ENCODE peak calls at places on chromosomes 4 and X, in four cellular contexts. One of them, this sample, is unnamed.

GRCh38 chr4:181319629-181320028 is 923.6 kb upstream of the TENM3 start:
- DNase-seq in uterus: no peak
- DNase-seq in SJCRH30: no peak
- DNase-seq in BE2C: no peak
- DNase-seq in this sample: no peak

GRCh38 chr4:157043131-157043530 is 32.8 kb upstream of the GLRB start:
- DNase-seq in uterus: no peak
- DNase-seq in BE2C: no peak
- DNase-seq in SJCRH30: no peak
- DNase-seq in this sample: peak

GRCh38 chrX:100829730-100830129 is 9.5 kb downstream of the CSTF2 start:
- DNase-seq in BE2C: no peak
- DNase-seq in SJCRH30: no peak
- DNase-seq in uterus: no peak
- DNase-seq in this sample: no peak

GRCh38 chrX:49754238-49754857 is 58.6 kb upstream of the PAGE1 start:
- DNase-seq in uterus: peak
- DNase-seq in BE2C: peak
- DNase-seq in SJCRH30: peak
- DNase-seq in this sample: peak

GRCh38 chr4:123554819-123555499 is 158.4 kb downstream of the SPRY1 start:
- DNase-seq in uterus: no peak
- DNase-seq in SJCRH30: no peak
- DNase-seq in BE2C: no peak
- DNase-seq in this sample: no peak

GRCh38 chrX:38816158-38816557 is 14.9 kb downstream of the MID1IP1 start:
- DNase-seq in BE2C: no peak
- DNase-seq in SJCRH30: no peak
- DNase-seq in uterus: no peak
- DNase-seq in this sample: no peak

GRCh38 chrX:115968436-115969252 is 201.9 kb upstream of the AGTR2 start:
- DNase-seq in uterus: no peak
- DNase-seq in SJCRH30: peak
- DNase-seq in BE2C: peak
- DNase-seq in this sample: peak

GRCh38 chr4:180041576-180041975 is 2201.6 kb upstream of the TENM3 start:
- DNase-seq in BE2C: no peak
- DNase-seq in uterus: no peak
- DNase-seq in SJCRH30: no peak
- DNase-seq in this sample: no peak

GRCh38 chrX:16722481-16722880 is 3.1 kb downstream of the SYAP1 start:
- DNase-seq in BE2C: no peak
- DNase-seq in SJCRH30: no peak
- DNase-seq in uterus: no peak
- DNase-seq in this sample: no peak

GRCh38 chrX:124203311-124203710 is 129.1 kb upstream of the TEX13D start:
- DNase-seq in BE2C: no peak
- DNase-seq in uterus: no peak
- DNase-seq in SJCRH30: no peak
- DNase-seq in this sample: no peak

GRCh38 chrX:134622813-134623185 is 35.5 kb downstream of the PLAC1 start:
- DNase-seq in uterus: no peak
- DNase-seq in SJCRH30: peak
- DNase-seq in BE2C: no peak
- DNase-seq in this sample: no peak

GRCh38 chr4:98283219-98284199 is 22.3 kb downstream of the RAP1GDS1 start:
- DNase-seq in BE2C: no peak
- DNase-seq in uterus: no peak
- DNase-seq in SJCRH30: no peak
- DNase-seq in this sample: no peak

GRCh38 chr4:80374180-80374579 is 38.6 kb downstream of the CFAP299 start:
- DNase-seq in SJCRH30: no peak
- DNase-seq in uterus: no peak
- DNase-seq in BE2C: no peak
- DNase-seq in this sample: no peak

GRCh38 chr4:25098964-25099843 is 61.0 kb downstream of the SEPSECS start:
- DNase-seq in BE2C: peak
- DNase-seq in SJCRH30: peak
- DNase-seq in uterus: peak
- DNase-seq in this sample: no peak

GRCh38 chrX:40155617-40156471 is 58.1 kb upstream of the BCOR start:
- DNase-seq in SJCRH30: no peak
- DNase-seq in BE2C: no peak
- DNase-seq in uterus: no peak
- DNase-seq in this sample: peak

GRCh38 chr4:107578321-107578720 is 141.7 kb downstream of the PAPSS1 start:
- DNase-seq in BE2C: no peak
- DNase-seq in uterus: no peak
- DNase-seq in SJCRH30: no peak
- DNase-seq in this sample: no peak

GRCh38 chr4:94758700-94759399 is 1.1 kb downstream of the BMPR1B start:
- DNase-seq in SJCRH30: peak
- DNase-seq in uterus: no peak
- DNase-seq in BE2C: peak
- DNase-seq in this sample: peak

GRCh38 chrX:16445166-16445752 is 204.7 kb upstream of the S100G start:
- DNase-seq in uterus: no peak
- DNase-seq in BE2C: peak
- DNase-seq in SJCRH30: peak
- DNase-seq in this sample: peak

GRCh38 chr4:7924570-7924969 is 15.1 kb downstream of the AFAP1 start:
- DNase-seq in SJCRH30: peak
- DNase-seq in uterus: no peak
- DNase-seq in BE2C: no peak
- DNase-seq in this sample: no peak

GRCh38 chrX:44431206-44431605 is 87.7 kb upstream of the EFHC2 start:
- DNase-seq in SJCRH30: no peak
- DNase-seq in uterus: no peak
- DNase-seq in BE2C: no peak
- DNase-seq in this sample: no peak

GRCh38 chr4:111788046-111788642 is 357.1 kb upstream of the FAM241A start:
- DNase-seq in uterus: no peak
- DNase-seq in BE2C: no peak
- DNase-seq in SJCRH30: no peak
- DNase-seq in this sample: no peak
- H3K4me3 ChIP-seq in uterus: no peak
- H3K4me3 ChIP-seq in BE2C: no peak
- H3K4me3 ChIP-seq in SJCRH30: no peak
- H3K4me3 ChIP-seq in this sample: no peak

GRCh38 chr4:40178672-40179071 is 18.2 kb upstream of the RHOH start:
- DNase-seq in BE2C: no peak
- DNase-seq in SJCRH30: peak
- DNase-seq in uterus: no peak
- DNase-seq in this sample: no peak
- H3K4me3 ChIP-seq in BE2C: no peak
- H3K4me3 ChIP-seq in SJCRH30: peak
- H3K4me3 ChIP-seq in uterus: no peak
- H3K4me3 ChIP-seq in this sample: no peak

GRCh38 chrX:418927-419729 is 32.4 kb upstream of the PPP2R3B start:
- DNase-seq in uterus: no peak
- DNase-seq in SJCRH30: no peak
- DNase-seq in BE2C: no peak
- DNase-seq in this sample: no peak

GRCh38 chrX:410296-410695 is 23.6 kb upstream of the PPP2R3B start:
- DNase-seq in uterus: no peak
- DNase-seq in BE2C: no peak
- DNase-seq in SJCRH30: no peak
- DNase-seq in this sample: no peak

GRCh38 chrX:413322-414201 is 26.9 kb upstream of the PPP2R3B start:
- DNase-seq in SJCRH30: peak
- DNase-seq in BE2C: no peak
- DNase-seq in uterus: no peak
- DNase-seq in this sample: no peak
- H3K4me3 ChIP-seq in SJCRH30: peak
- H3K4me3 ChIP-seq in BE2C: no peak
- H3K4me3 ChIP-seq in uterus: no peak
- H3K4me3 ChIP-seq in this sample: no peak

GRCh38 chrX:21756785-21757529 is 959 bp downstream of the SMPX start:
- DNase-seq in uterus: no peak
- DNase-seq in BE2C: no peak
- DNase-seq in SJCRH30: no peak
- DNase-seq in this sample: no peak
- H3K4me3 ChIP-seq in uterus: no peak
- H3K4me3 ChIP-seq in BE2C: no peak
- H3K4me3 ChIP-seq in SJCRH30: peak
- H3K4me3 ChIP-seq in this sample: no peak

GRCh38 chrX:131728295-131729145 is 184.6 kb downstream of the OR13H1 start:
- DNase-seq in uterus: peak
- DNase-seq in BE2C: no peak
- DNase-seq in SJCRH30: no peak
- DNase-seq in this sample: no peak

GRCh38 chrX:131725001-131725654 is 181.3 kb downstream of the OR13H1 start:
- DNase-seq in uterus: no peak
- DNase-seq in BE2C: no peak
- DNase-seq in SJCRH30: no peak
- DNase-seq in this sample: no peak

GRCh38 chrX:131724292-131724691 is 180.4 kb downstream of the OR13H1 start:
- DNase-seq in uterus: no peak
- DNase-seq in BE2C: no peak
- DNase-seq in SJCRH30: no peak
- DNase-seq in this sample: no peak

GRCh38 chrX:131727778-131728177 is 183.9 kb downstream of the OR13H1 start:
- DNase-seq in uterus: no peak
- DNase-seq in BE2C: no peak
- DNase-seq in SJCRH30: no peak
- DNase-seq in this sample: no peak

DNA sequence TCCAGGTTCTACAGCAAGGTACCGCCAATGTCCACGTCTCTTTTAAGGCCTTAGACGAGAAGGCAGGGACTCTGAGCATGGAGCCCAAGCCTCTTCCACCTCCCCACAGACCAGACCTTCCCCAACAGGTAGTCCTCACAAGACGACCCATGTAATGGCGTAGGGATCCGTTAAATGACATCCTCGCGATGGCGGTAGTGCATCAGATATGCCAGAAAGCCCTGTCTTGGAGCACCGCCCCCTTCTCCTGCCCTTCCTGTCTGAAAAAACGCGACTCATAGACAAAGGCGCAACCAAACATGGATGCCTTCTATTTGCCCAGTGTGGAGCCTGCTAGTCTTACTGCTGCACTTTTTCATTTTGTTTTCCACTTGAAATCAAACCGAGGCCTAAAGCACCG is 185.4 kb downstream of the OR13H1 start:
- DNase-seq in uterus: peak
- DNase-seq in BE2C: no peak
- DNase-seq in SJCRH30: no peak
- DNase-seq in this sample: no peak
- H3K4me3 ChIP-seq in uterus: peak
- H3K4me3 ChIP-seq in BE2C: no peak
- H3K4me3 ChIP-seq in SJCRH30: no peak
- H3K4me3 ChIP-seq in this sample: no peak

GRCh38 chr4:16717266-16717970 is 181.0 kb downstream of the LDB2 start:
- DNase-seq in BE2C: no peak
- DNase-seq in uterus: no peak
- DNase-seq in SJCRH30: no peak
- DNase-seq in this sample: no peak

GRCh38 chr4:16722386-16722785 is 176.1 kb downstream of the LDB2 start:
- DNase-seq in BE2C: no peak
- DNase-seq in uterus: no peak
- DNase-seq in SJCRH30: no peak
- DNase-seq in this sample: no peak

GRCh38 chr4:16725252-16725651 is 173.2 kb downstream of the LDB2 start:
- DNase-seq in SJCRH30: no peak
- DNase-seq in uterus: no peak
- DNase-seq in BE2C: no peak
- DNase-seq in this sample: no peak

GRCh38 chr4:16727218-16727617 is 171.2 kb downstream of the LDB2 start:
- DNase-seq in SJCRH30: no peak
- DNase-seq in BE2C: no peak
- DNase-seq in uterus: no peak
- DNase-seq in this sample: no peak

DNA sequence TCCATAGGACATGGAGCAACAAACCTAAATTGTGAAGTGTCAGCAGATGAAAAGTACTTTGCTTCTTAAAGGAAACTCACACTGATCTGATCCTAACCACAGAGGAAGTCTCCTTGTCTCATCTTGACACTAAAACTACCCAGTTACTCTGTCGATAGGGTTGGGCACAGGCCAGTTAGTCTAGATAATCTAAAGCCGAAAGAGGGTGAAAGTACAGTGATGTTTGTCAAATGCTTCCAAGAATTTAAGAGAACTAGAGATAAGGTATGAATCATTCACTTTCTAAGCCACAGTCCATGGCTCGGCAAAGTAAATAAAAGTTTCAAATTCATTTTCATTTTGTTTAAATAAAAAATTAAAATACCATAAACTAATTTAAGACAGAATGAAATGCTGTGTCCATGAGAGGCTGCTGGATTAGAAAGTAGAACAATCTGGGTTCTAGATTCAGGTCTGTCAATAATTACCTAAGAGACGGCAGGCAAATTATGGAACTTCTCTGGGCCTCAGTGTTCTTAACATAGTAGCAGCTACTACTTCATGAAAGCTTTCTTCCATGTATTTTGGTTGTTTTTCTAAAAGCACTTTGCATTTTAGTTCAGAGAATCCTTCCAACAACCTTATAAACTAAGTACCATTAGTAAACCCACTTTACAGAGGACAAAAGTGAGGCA is 176.7 kb downstream of the LDB2 start:
- DNase-seq in BE2C: no peak
- DNase-seq in SJCRH30: no peak
- DNase-seq in uterus: no peak
- DNase-seq in this sample: no peak
- H3K4me3 ChIP-seq in BE2C: no peak
- H3K4me3 ChIP-seq in SJCRH30: no peak
- H3K4me3 ChIP-seq in uterus: no peak
- H3K4me3 ChIP-seq in this sample: no peak

This sample was measured in HAP-1.